ENCODE peak calls at places on chromosome 9, in six cellular contexts. A, P, L, H, J and K are unnamed samples.
A peak's percentile ranks its signal among the peaks of the same experiment; 100 is the strongest.

GRCh38 chr9:4984171-4984570 is 901 bp upstream of the JAK2 start:
- DNase-seq in A (no peak), P (no peak), L (no peak), H (no peak), J (no peak), K (no peak)

GRCh38 chr9:130199605-130200004 is 27.4 kb downstream of the NCS1 start:
- DNase-seq in A (no peak), P (no peak), L (no peak), H (no peak), J (no peak), K (no peak)

GRCh38 chr9:137740311-137740710 is 121.5 kb downstream of the EHMT1 start:
- DNase-seq in A (peak; percentile 54), P (no peak), L (no peak), H (peak; percentile 65), J (no peak), K (no peak)

GRCh38 chr9:29039258-29039657 is 1466.0 kb upstream of the C9orf72 start:
- DNase-seq in A (no peak), P (no peak), L (no peak), H (no peak), J (no peak), K (no peak)

GRCh38 chr9:27154923-27155322 is 45.9 kb downstream of the TEK start:
- DNase-seq in A (no peak), P (no peak), L (no peak), H (no peak), J (no peak), K (no peak)

GRCh38 chr9:71685394-71685793 is 82.9 kb downstream of the CEMIP2 start:
- DNase-seq in A (no peak), P (no peak), L (no peak), H (no peak), J (no peak), K (no peak)

GRCh38 chr9:35757527-35758275 is 3.6 kb upstream of the MSMP start:
- DNase-seq in A (no peak), P (no peak), L (peak; percentile 56), H (no peak), J (no peak), K (no peak)

GRCh38 chr9:2281031-2281802 is 266.1 kb downstream of the SMARCA2 start:
- DNase-seq in A (no peak), P (no peak), L (no peak), H (no peak), J (no peak), K (no peak)

GRCh38 chr9:113219972-113220371 is 1.1 kb downstream of the FKBP15 start:
- DNase-seq in A (no peak), P (no peak), L (no peak), H (no peak), J (no peak), K (no peak)

GRCh38 chr9:134165357-134166315 is 1.3 kb upstream of the RNU6ATAC start:
- DNase-seq in A (no peak), P (peak; percentile 75), L (peak; percentile 67), H (peak; percentile 67), J (peak; percentile 36), K (no peak)

GRCh38 chr9:121267689-121268597 is at the start of gene GSN:
- DNase-seq in A (peak; percentile 89), P (peak; percentile 94), L (peak; percentile 87), H (peak; percentile 89), J (peak; percentile 97), K (peak; percentile 88)

GRCh38 chr9:126719677-126720435 is 85.0 kb upstream of the ZBTB43 start:
- DNase-seq in A (peak; percentile 66), P (peak; percentile 92), L (peak; percentile 92), H (peak; percentile 83), J (peak; percentile 37), K (peak; percentile 75)

GRCh38 chr9:137353223-137354152 is 51.4 kb upstream of the NRARP start:
- DNase-seq in A (peak; percentile 59), P (peak; percentile 72), L (peak; percentile 56), H (no peak), J (no peak), K (peak; percentile 70)

GRCh38 chr9:94167376-94167775 is 83.1 kb downstream of the PTPDC1 start:
- DNase-seq in A (no peak), P (no peak), L (no peak), H (no peak), J (no peak), K (no peak)

GRCh38 chr9:90884178-90884577 is 82.6 kb downstream of the SYK start:
- DNase-seq in A (no peak), P (no peak), L (no peak), H (no peak), J (no peak), K (no peak)

GRCh38 chr9:131667576-131667975 is 72.3 kb downstream of the RAPGEF1 start:
- DNase-seq in A (no peak), P (no peak), L (peak; percentile 64), H (no peak), J (no peak), K (no peak)
- H3K27ac ChIP-seq in A (peak overlapping the region; percentile 86), P (peak overlapping the region; percentile 72), L (peak overlapping the region; percentile 81), H (peak overlapping the region; percentile 64), J (no peak overlapping the region), K (peak overlapping the region; percentile 72)

GRCh38 chr9:15735083-15735974 is 182.5 kb downstream of the CCDC171 start:
- DNase-seq in A (no peak), P (no peak), L (no peak), H (no peak), J (no peak), K (no peak)
- H3K27ac ChIP-seq in A (no peak overlapping the region), P (no peak overlapping the region), L (no peak overlapping the region), H (no peak overlapping the region), J (no peak overlapping the region), K (no peak overlapping the region)

GRCh38 chr9:114397219-114397847 is 9.6 kb upstream of the AKNA start:
- DNase-seq in A (no peak), P (no peak), L (no peak), H (no peak), J (no peak), K (no peak)
- H3K27ac ChIP-seq in A (peak overlapping the region; percentile 83), P (peak overlapping the region; percentile 96), L (peak overlapping the region; percentile 92), H (peak overlapping the region; percentile 77), J (peak overlapping the region; percentile 27), K (peak overlapping the region; percentile 88)

GRCh38 chr9:70408393-70409040 is 5.9 kb downstream of the KLF9 start:
- DNase-seq in A (no peak), P (no peak), L (no peak), H (no peak), J (no peak), K (no peak)

GRCh38 chr9:70405808-70406445 is 8.5 kb downstream of the KLF9 start:
- DNase-seq in A (no peak), P (no peak), L (no peak), H (no peak), J (no peak), K (no peak)

GRCh38 chr9:70404261-70404660 is 10.2 kb downstream of the KLF9 start:
- DNase-seq in A (no peak), P (no peak), L (no peak), H (no peak), J (no peak), K (no peak)

GRCh38 chr9:70407081-70407503 is 7.4 kb downstream of the KLF9 start:
- DNase-seq in A (no peak), P (no peak), L (no peak), H (no peak), J (no peak), K (no peak)

DNA sequence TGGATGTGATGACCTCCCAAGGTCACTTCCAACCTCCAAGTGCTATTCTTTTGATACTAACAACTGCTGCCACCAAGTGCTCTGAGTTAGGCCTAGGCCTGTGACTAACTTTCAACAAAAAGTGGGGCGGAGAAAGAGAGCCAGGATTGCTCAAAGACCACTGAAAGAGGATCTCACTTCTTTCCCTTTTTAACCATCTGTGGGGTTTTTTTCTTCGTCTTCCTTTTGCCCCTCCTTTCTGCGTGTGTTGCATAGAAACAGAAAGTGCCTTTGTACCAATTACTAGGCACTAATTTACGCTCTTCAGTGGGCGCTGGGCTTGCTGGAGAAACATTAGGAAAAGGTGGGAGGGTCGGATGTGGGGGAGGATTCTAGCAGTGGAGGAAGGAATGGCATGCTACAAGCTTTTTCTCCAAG is 8.0 kb downstream of the KLF9 start:
- DNase-seq in A (no peak), P (no peak), L (no peak), H (no peak), J (no peak), K (no peak)
- H3K27ac ChIP-seq in A (peak overlapping the region; percentile 70), P (peak overlapping the region; percentile 15), L (peak overlapping the region; percentile 64), H (peak overlapping the region; percentile 100), J (no peak overlapping the region), K (peak overlapping the region; percentile 16)

GRCh38 chr9:132197856-132198550 is 36.1 kb downstream of the NTNG2 start:
- DNase-seq in A (no peak), P (no peak), L (no peak), H (no peak), J (no peak), K (no peak)

GRCh38 chr9:132192728-132193127 is 30.9 kb downstream of the NTNG2 start:
- DNase-seq in A (no peak), P (no peak), L (no peak), H (no peak), J (no peak), K (no peak)

GRCh38 chr9:132193227-132194110 is 31.6 kb downstream of the NTNG2 start:
- DNase-seq in A (no peak), P (no peak), L (no peak), H (no peak), J (no peak), K (no peak)

GRCh38 chr9:132197315-132197714 is 35.5 kb downstream of the NTNG2 start:
- DNase-seq in A (no peak), P (no peak), L (no peak), H (no peak), J (no peak), K (no peak)

DNA sequence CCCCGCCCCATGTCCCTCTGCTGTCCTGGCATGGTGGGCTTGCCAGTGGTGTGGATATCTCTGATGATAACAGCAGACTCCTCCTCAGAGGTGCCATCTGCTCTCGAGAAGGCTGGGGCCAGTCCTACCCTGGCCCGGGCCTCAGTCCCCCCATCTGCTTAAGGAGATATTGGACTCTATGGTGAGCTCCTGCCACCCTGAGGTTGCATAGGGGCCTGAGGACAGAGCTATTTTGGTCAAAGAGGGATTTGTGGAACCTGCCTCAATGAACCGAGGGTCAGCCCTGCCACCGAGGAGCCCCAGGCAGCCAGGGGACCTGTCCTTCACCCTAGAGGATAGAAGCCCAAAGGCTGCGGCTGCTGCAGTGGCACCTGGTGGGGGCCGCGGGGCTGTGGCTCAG is 32.6 kb downstream of the NTNG2 start:
- DNase-seq in A (no peak), P (no peak), L (no peak), H (no peak), J (no peak), K (no peak)
- H3K27ac ChIP-seq in A (no peak overlapping the region), P (no peak overlapping the region), L (no peak overlapping the region), H (no peak overlapping the region), J (no peak overlapping the region), K (no peak overlapping the region)